ENCODE peak calls at places on chromosomes 13 and 19, in five cellular contexts. L is A673, G is SK-N-SH, K is fibroblast of pulmonary artery, S is endodermal cell. X is an unnamed sample.

GRCh38 chr19:48244289-48244688 is 11.4 kb downstream of the CARD8 start:
- DNase-seq in L (peak; percentile 94), G (no peak), K (peak; percentile 47), S (no peak), X (no peak)

GRCh38 chr13:57970404-57970803 is 338.9 kb downstream of the PCDH17 start:
- DNase-seq in L (no peak), G (no peak), K (no peak), S (no peak), X (no peak)

GRCh38 chr13:101412076-101412475 is 4.2 kb downstream of the NALCN start:
- DNase-seq in L (no peak), G (no peak), K (no peak), S (no peak), X (no peak)

GRCh38 chr13:22789916-22790315 is 390.9 kb upstream of the SGCG start:
- DNase-seq in L (no peak), G (no peak), K (no peak), S (no peak), X (no peak)

GRCh38 chr13:95535243-95535642 is 17.3 kb upstream of the CLDN10 start:
- DNase-seq in L (no peak), G (no peak), K (peak; percentile 50), S (no peak), X (peak; percentile 91)

GRCh38 chr19:1852294-1852646 is 4.0 kb upstream of the REXO1 start:
- DNase-seq in L (peak; percentile 77), G (no peak), K (no peak), S (no peak), X (no peak)

GRCh38 chr13:24511019-24511823 is 1.4 kb downstream of the PARP4 start:
- DNase-seq in L (peak; percentile 73), G (peak; percentile 32), K (peak; percentile 88), S (peak; percentile 66), X (peak; percentile 86)

GRCh38 chr13:51113186-51113881 is 2.3 kb upstream of the C13orf42 start:
- DNase-seq in L (no peak), G (no peak), K (no peak), S (peak; percentile 52), X (no peak)

GRCh38 chr19:56403261-56403660 is 871 bp upstream of the ZNF583 start:
- DNase-seq in L (peak; percentile 10), G (no peak), K (peak; percentile 22), S (no peak), X (no peak)

GRCh38 chr13:111304041-111304544 is 16.3 kb upstream of the TEX29 start:
- DNase-seq in L (no peak), G (no peak), K (no peak), S (no peak), X (no peak)

GRCh38 chr13:76853481-76853880 is 32.7 kb downstream of the KCTD12 start:
- DNase-seq in L (no peak), G (no peak), K (no peak), S (no peak), X (no peak)

GRCh38 chr13:72782717-72783116 is 784 bp downstream of the PIBF1 start:
- DNase-seq in L (peak; percentile 12), G (peak; percentile 1), K (peak; percentile 31), S (no peak), X (peak; percentile 35)

GRCh38 chr19:10368101-10368803 is 12.1 kb downstream of the TYK2 start:
- DNase-seq in L (no peak), G (peak; percentile 44), K (no peak), S (peak; percentile 59), X (no peak)

GRCh38 chr19:18488838-18489626 is 32.8 kb downstream of the ELL start:
- DNase-seq in L (no peak), G (peak; percentile 78), K (no peak), S (peak; percentile 89), X (no peak)

GRCh38 chr19:4744451-4745170 is 21.0 kb upstream of the DPP9 start:
- DNase-seq in L (peak; percentile 64), G (no peak), K (peak; percentile 98), S (no peak), X (peak; percentile 96)

GRCh38 chr13:97258801-97259200 is 36.7 kb downstream of the MBNL2 start:
- DNase-seq in L (no peak), G (no peak), K (peak; percentile 58), S (no peak), X (peak; percentile 50)

GRCh38 chr13:39699274-39699673 is 43.8 kb downstream of the COG6 start:
- DNase-seq in L (no peak), G (no peak), K (no peak), S (no peak), X (no peak)

GRCh38 chr13:78609464-78610205 is 6.3 kb upstream of the POU4F1 start:
- DNase-seq in L (peak; percentile 61), G (peak; percentile 54), K (no peak), S (peak; percentile 82), X (no peak)

GRCh38 chr19:1082165-1082927 is 12.8 kb downstream of the POLR2E start:
- DNase-seq in L (peak; percentile 85), G (peak; percentile 92), K (no peak), S (peak; percentile 100), X (no peak)

GRCh38 chr13:73598021-73598712 is 536.0 kb downstream of the KLF12 start:
- DNase-seq in L (no peak), G (no peak), K (peak; percentile 46), S (no peak), X (peak; percentile 41)

GRCh38 chr19:55418185-55418584 is 10.6 kb upstream of the UBE2S start:
- DNase-seq in L (peak; percentile 87), G (peak; percentile 83), K (peak; percentile 88), S (peak; percentile 89), X (peak; percentile 85)

GRCh38 chr19:57648336-57649003 is 15.5 kb downstream of the ZNF211 start:
- DNase-seq in L (peak; percentile 42), G (peak; percentile 23), K (no peak), S (no peak), X (no peak)

GRCh38 chr13:95704510-95704909 is 27.6 kb downstream of the DNAJC3 start:
- DNase-seq in L (peak; percentile 37), G (peak; percentile 42), K (no peak), S (no peak), X (peak; percentile 23)

GRCh38 chr13:33450956-33451709 is 165.6 kb upstream of the STARD13 start:
- DNase-seq in L (no peak), G (no peak), K (no peak), S (no peak), X (no peak)

GRCh38 chr13:79457948-79458347 is 23.0 kb upstream of the NDFIP2 start:
- DNase-seq in L (no peak), G (no peak), K (peak; percentile 86), S (no peak), X (peak; percentile 90)

GRCh38 chr13:73428706-73429105 is 369.9 kb downstream of the KLF5 start:
- DNase-seq in L (no peak), G (no peak), K (no peak), S (no peak), X (no peak)

GRCh38 chr13:60661514-60661913 is 264.5 kb downstream of the TDRD3 start:
- DNase-seq in L (peak; percentile 40), G (no peak), K (no peak), S (peak; percentile 80), X (no peak)

GRCh38 chr13:50732712-50733111 is 110.8 kb downstream of the DLEU7 start:
- DNase-seq in L (no peak), G (peak; percentile 46), K (peak; percentile 78), S (no peak), X (peak; percentile 63)

GRCh38 chr13:44694842-44695241 is 118.7 kb upstream of the TSC22D1 start:
- DNase-seq in L (no peak), G (no peak), K (no peak), S (no peak), X (no peak)

GRCh38 chr19:46614114-46614701 is 10.7 kb downstream of the PTGIR start:
- DNase-seq in L (peak; percentile 88), G (peak; percentile 91), K (peak; percentile 87), S (peak; percentile 96), X (peak; percentile 77)

GRCh38 chr13:112722433-112723250 is 32.8 kb downstream of the ATP11A start:
- DNase-seq in L (no peak), G (no peak), K (peak; percentile 88), S (peak; percentile 77), X (peak; percentile 66)

GRCh38 chr19:24166055-24166454 is 79.1 kb downstream of the ZNF254 start:
- DNase-seq in L (no peak), G (no peak), K (peak; percentile 4), S (no peak), X (no peak)

GRCh38 chr19:41351339-41352245 is 2.1 kb downstream of the TGFB1 start:
- DNase-seq in L (no peak), G (peak; percentile 62), K (peak; percentile 60), S (peak; percentile 83), X (peak; percentile 58)

GRCh38 chr13:99352351-99353271 is 45.4 kb upstream of the GPR183 start:
- DNase-seq in L (no peak), G (no peak), K (no peak), S (peak; percentile 38), X (no peak)

GRCh38 chr13:99350191-99350590 is 43.0 kb upstream of the GPR183 start:
- DNase-seq in L (no peak), G (no peak), K (no peak), S (no peak), X (no peak)

GRCh38 chr13:99353836-99354235 is 46.6 kb upstream of the GPR183 start:
- DNase-seq in L (no peak), G (no peak), K (peak; percentile 14), S (peak; percentile 30), X (no peak)

GRCh38 chr13:99354371-99354951 is 47.3 kb upstream of the GPR183 start:
- DNase-seq in L (no peak), G (no peak), K (no peak), S (no peak), X (no peak)

DNA sequence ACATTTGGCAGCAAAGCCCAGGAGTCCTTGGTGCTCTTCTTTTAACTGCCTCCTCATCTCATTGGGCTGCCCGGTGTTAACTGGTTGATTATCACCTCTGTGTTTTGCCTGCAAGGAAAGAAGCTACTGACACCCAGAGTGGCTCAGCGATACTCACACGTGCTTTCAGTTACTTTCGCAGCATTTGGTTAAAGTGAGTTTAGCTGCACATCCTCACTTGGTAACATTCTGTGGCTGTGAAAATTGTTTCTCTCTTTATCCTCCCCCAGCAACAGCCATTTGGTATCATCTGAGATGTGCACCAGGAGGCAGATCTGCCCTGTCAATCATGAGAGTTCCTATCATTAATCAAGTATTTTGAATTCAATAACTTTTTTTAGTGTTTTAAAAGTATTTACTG is 44.6 kb upstream of the GPR183 start:
- DNase-seq in L (no peak), G (no peak), K (no peak), S (peak; percentile 44), X (no peak)
- TF ChIP-seq CTCF in L (no peak), G (no peak), K (no peak), S (no peak), X (no peak)

GRCh38 chr19:43534811-43535761 is 2.1 kb downstream of the ZNF575 start:
- DNase-seq in L (peak; percentile 56), G (peak; percentile 60), K (peak; percentile 74), S (peak; percentile 96), X (peak; percentile 60)
- H3K4me3 ChIP-seq in L (no peak overlapping the region), G (no peak overlapping the region), K (no peak overlapping the region), S (no peak overlapping the region), X (peak overlapping the region; percentile 46)

DNA sequence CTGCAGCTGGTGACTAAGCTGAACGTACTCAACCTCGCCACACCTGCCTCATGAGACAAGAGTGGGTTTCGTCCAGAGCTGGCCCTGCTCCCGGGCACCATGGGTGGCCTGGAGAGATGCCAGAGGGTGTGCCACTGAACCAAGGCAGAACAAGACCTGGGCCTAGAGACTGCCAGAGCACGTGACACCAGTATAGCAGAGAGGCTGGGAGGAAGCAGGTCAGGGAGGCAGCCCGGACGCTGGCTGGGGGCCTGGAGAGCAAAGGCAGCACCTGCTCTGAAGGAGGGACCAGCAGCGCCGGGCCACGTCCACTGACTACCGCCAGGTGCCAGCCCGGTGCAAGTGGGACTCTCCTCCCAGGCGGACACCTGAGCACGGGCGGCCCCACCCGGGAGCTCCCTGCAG is 7.3 kb upstream of the C13orf46 start:
- DNase-seq in L (peak; percentile 43), G (no peak), K (no peak), S (no peak), X (no peak)
- TF ChIP-seq CTCF in L (no peak), G (no peak), K (no peak), S (no peak), X (no peak)

GRCh38 chr19:49889687-49890348 is 6.9 kb downstream of the IL4I1 start:
- DNase-seq in L (peak; percentile 85), G (peak; percentile 82), K (peak; percentile 82), S (peak; percentile 96), X (peak; percentile 74)
- H3K4me3 ChIP-seq in L (peak overlapping the region; percentile 20), G (peak overlapping the region; percentile 43), K (peak overlapping the region; percentile 19), S (no peak overlapping the region), X (no peak overlapping the region)